ENCODE peak calls at places on chromosomes 5 and 9, in nine cellular contexts. L is cardiac fibroblast; S is brain microvascular endothelial cell; B is stimulated activated CD4-positive, alpha-beta T cell treated with anti-CD3 and anti-CD28 coated beads, Interleukin-4, amount 100 ng/mL, for 24 hours; F is NCI-H774; I is skeletal muscle cell; W is germinal center; D is activated gamma-delta T cell treated with Interleukin-2 at 50 U/mL for 16 hours; Q is A549. C is an unnamed sample.
A peak's percentile ranks its signal among the peaks of the same experiment; 100 is the strongest.

GRCh38 chr5:142292249-142292648 is 32.6 kb downstream of the SPRY4 start:
- DNase-seq in W (no peak), F (no peak), D (no peak), S (no peak), I (no peak), L (no peak), Q (no peak), B (no peak), C (no peak)

GRCh38 chr5:151903243-151903653 is 21.4 kb downstream of the GLRA1 start:
- DNase-seq in F (no peak), L (no peak), D (no peak), I (no peak), Q (no peak), S (no peak), B (no peak), W (no peak), C (no peak)

GRCh38 chr5:33272288-33272687 is 168.5 kb upstream of the TARS1 start:
- DNase-seq in F (no peak), S (peak; percentile 73), D (no peak), B (no peak), Q (peak; percentile 76), L (peak; percentile 95), W (no peak), I (peak; percentile 81), C (peak; percentile 54)

GRCh38 chr5:115815693-115816225 is 700 bp downstream of the CDO1 start:
- DNase-seq in F (no peak), Q (no peak), B (no peak), W (peak; percentile 27), L (no peak), D (no peak), I (no peak), S (no peak), C (no peak)

GRCh38 chr9:86655147-86655546 is 292.2 kb downstream of the GAS1 start:
- DNase-seq in I (no peak), S (peak; percentile 35), L (peak; percentile 42), Q (no peak), W (no peak), B (no peak), D (no peak), F (no peak), C (no peak)

GRCh38 chr5:78649220-78649700 is 688 bp upstream of the LHFPL2 start:
- DNase-seq in W (no peak), B (no peak), F (no peak), D (no peak), L (no peak), I (no peak), Q (peak; percentile 36), S (peak; percentile 37), C (no peak)

GRCh38 chr9:682633-683508 is 158.6 kb upstream of the DMRT1 start:
- DNase-seq in I (no peak), Q (peak; percentile 49), L (peak; percentile 54), S (no peak), W (no peak), D (no peak), B (no peak), F (no peak), C (no peak)

GRCh38 chr9:136255896-136256890 is 10.6 kb upstream of the QSOX2 start:
- DNase-seq in Q (peak; percentile 33), I (no peak), S (no peak), D (no peak), B (no peak), L (no peak), W (no peak), F (no peak), C (no peak)

GRCh38 chr5:147576646-147577535 is 67.0 kb upstream of the DPYSL3 start:
- DNase-seq in L (peak; percentile 58), S (peak; percentile 26), Q (peak; percentile 40), B (peak; percentile 7), W (peak; percentile 17), D (peak; percentile 5), F (no peak), I (no peak), C (peak; percentile 43)

GRCh38 chr9:121179930-121180681 is 21.6 kb downstream of the RAB14 start:
- DNase-seq in I (no peak), B (no peak), Q (no peak), D (no peak), W (no peak), F (no peak), S (no peak), L (no peak), C (no peak)

GRCh38 chr5:144203750-144204596 is 33.3 kb downstream of the KCTD16 start:
- DNase-seq in I (peak; percentile 34), S (peak; percentile 82), L (peak; percentile 90), B (peak; percentile 51), W (peak; percentile 32), Q (peak; percentile 79), D (peak; percentile 27), F (peak; percentile 57), C (peak; percentile 71)

GRCh38 chr5:172102913-172103629 is 85.0 kb downstream of the STK10 start:
- DNase-seq in L (peak; percentile 98), S (peak; percentile 98), F (no peak), I (peak; percentile 90), D (no peak), Q (peak; percentile 73), B (peak; percentile 32), W (no peak), C (peak; percentile 57)

GRCh38 chr9:134570726-134571325 is 70.8 kb upstream of the COL5A1 start:
- DNase-seq in D (no peak), F (no peak), L (no peak), W (no peak), S (no peak), Q (no peak), B (no peak), I (no peak), C (no peak)

GRCh38 chr5:55899344-55899743 is 48.2 kb downstream of the IL31RA start:
- DNase-seq in F (no peak), L (peak; percentile 33), S (peak; percentile 36), B (no peak), W (no peak), D (no peak), Q (no peak), I (peak; percentile 27), C (no peak)

GRCh38 chr9:88011005-88011766 is 36.9 kb upstream of the CDK20 start:
- DNase-seq in B (no peak), F (no peak), S (no peak), I (no peak), Q (peak; percentile 19), L (peak; percentile 11), D (no peak), W (no peak), C (no peak)

GRCh38 chr5:16894236-16895057 is 41.6 kb downstream of the MYO10 start:
- DNase-seq in F (peak; percentile 69), W (no peak), S (peak; percentile 94), B (no peak), I (peak; percentile 96), D (no peak), L (peak; percentile 66), Q (peak; percentile 98), C (peak; percentile 98)

GRCh38 chr5:100464418-100464817 is 70.8 kb upstream of the FAM174A start:
- DNase-seq in W (no peak), F (no peak), L (peak; percentile 62), Q (peak; percentile 2), D (no peak), S (peak; percentile 81), I (peak; percentile 19), B (no peak), C (peak; percentile 66)

GRCh38 chr5:164119806-164120440 is 614.5 kb downstream of the MAT2B start:
- DNase-seq in D (no peak), F (no peak), W (no peak), L (peak; percentile 53), B (no peak), I (peak; percentile 57), Q (peak; percentile 50), S (no peak), C (peak; percentile 57)

GRCh38 chr9:99720455-99721050 is 101.1 kb upstream of the NR4A3 start:
- DNase-seq in S (no peak), L (peak; percentile 19), I (no peak), Q (no peak), D (no peak), F (no peak), B (no peak), W (no peak), C (no peak)

GRCh38 chr9:101751895-101752294 is 13.4 kb upstream of the GRIN3A start:
- DNase-seq in D (no peak), B (no peak), L (no peak), S (no peak), I (no peak), F (no peak), W (no peak), Q (no peak), C (no peak)

GRCh38 chr9:35001803-35002502 is 12.4 kb downstream of the DNAJB5 start:
- DNase-seq in W (peak; percentile 0), S (no peak), Q (no peak), D (no peak), I (no peak), B (no peak), F (no peak), L (peak; percentile 80), C (no peak)

GRCh38 chr5:76638466-76638865 is 15.3 kb upstream of the F2RL2 start:
- DNase-seq in B (no peak), I (no peak), D (no peak), W (no peak), S (no peak), Q (no peak), F (no peak), L (no peak), C (no peak)

GRCh38 chr5:2093859-2094615 is 211.3 kb upstream of the IRX4 start:
- DNase-seq in S (peak; percentile 47), I (peak; percentile 12), W (no peak), Q (peak; percentile 55), F (no peak), D (no peak), L (peak; percentile 86), B (no peak), C (no peak)

GRCh38 chr9:72898784-72899733 is 53.8 kb downstream of the ALDH1A1 start:
- DNase-seq in Q (no peak), L (no peak), I (no peak), D (no peak), F (no peak), W (no peak), S (no peak), B (no peak), C (no peak)

GRCh38 chr5:111697215-111697614 is 59.8 kb downstream of the NREP start:
- DNase-seq in D (no peak), L (no peak), F (no peak), S (no peak), B (no peak), W (no peak), I (no peak), Q (no peak), C (no peak)

GRCh38 chr9:87201316-87201715 is 254.0 kb upstream of the GAS1 start:
- DNase-seq in F (no peak), W (no peak), S (peak; percentile 29), Q (no peak), B (no peak), I (peak; percentile 75), D (no peak), L (peak; percentile 33), C (no peak)